ENCODE peak calls at places on chromosomes 13 and 19, in nine cellular contexts. W is AG04450, K is fibroblast of pulmonary artery, O is keratinocyte, N is mammary epithelial cell, A is kidney epithelial cell, H is fibroblast of villous mesenchyme, R is NB4, X is cardiac fibroblast. G is an unnamed sample.

GRCh38 chr19:49408816-49409440 is 14.3 kb downstream of the PTH2 start:
- DNase-seq in O (no peak), A (peak), N (no peak), K (no peak), W (no peak), X (no peak), H (no peak), R (peak), G (no peak)

GRCh38 chr13:66994097-66994496 is 236.0 kb downstream of the PCDH9 start:
- DNase-seq in N (peak), W (no peak), X (peak), H (peak), K (peak), R (no peak), O (no peak), A (peak), G (peak)

GRCh38 chr13:78102121-78102677 is 183.6 kb upstream of the EDNRB start:
- DNase-seq in X (peak), O (peak), A (no peak), H (peak), R (peak), N (peak), K (peak), W (no peak), G (no peak)

GRCh38 chr19:15810335-15810734 is 5.1 kb downstream of the OR10H1 start:
- DNase-seq in O (no peak), K (no peak), N (peak), W (no peak), R (peak), X (no peak), A (no peak), H (no peak), G (no peak)

GRCh38 chr19:6372594-6373095 is at the start of gene ALKBH7:
- DNase-seq in O (peak), N (peak), A (peak), R (peak), H (peak), W (peak), X (peak), K (peak), G (peak)

GRCh38 chr19:7973883-7974282 is 30.4 kb upstream of the TIMM44 start:
- DNase-seq in R (no peak), X (no peak), W (no peak), N (no peak), H (no peak), A (no peak), K (no peak), O (no peak), G (no peak)

GRCh38 chr13:21348771-21349170 is 110.3 kb downstream of the ZDHHC20 start:
- DNase-seq in H (peak), R (peak), W (no peak), O (no peak), X (peak), N (no peak), K (peak), A (no peak), G (no peak)

GRCh38 chr13:51818771-51819511 is 15.0 kb upstream of the DHRS12 start:
- DNase-seq in X (peak), A (no peak), N (peak), W (peak), K (peak), H (no peak), R (no peak), O (no peak), G (no peak)

GRCh38 chr19:50492303-50493052 is 15.8 kb upstream of the GARIN5A start:
- DNase-seq in H (no peak), W (no peak), X (no peak), N (no peak), R (peak), K (no peak), O (no peak), A (no peak), G (no peak)

GRCh38 chr13:40161008-40161694 is 505.3 kb downstream of the FOXO1 start:
- DNase-seq in N (no peak), W (no peak), R (peak), H (no peak), X (no peak), K (no peak), O (no peak), A (no peak), G (no peak)

GRCh38 chr19:42173695-42174094 is 41.4 kb upstream of the POU2F2 start:
- DNase-seq in A (no peak), R (no peak), H (no peak), W (no peak), K (no peak), X (no peak), N (no peak), O (no peak), G (no peak)

GRCh38 chr13:76792680-76793334 is 93.4 kb downstream of the KCTD12 start:
- DNase-seq in H (peak), O (no peak), K (peak), N (peak), A (no peak), W (no peak), R (no peak), X (peak), G (no peak)

GRCh38 chr19:53076984-53077383 is 26.2 kb downstream of the ZNF160 start:
- DNase-seq in N (no peak), K (peak), A (no peak), H (peak), X (peak), W (no peak), O (no peak), R (peak), G (no peak)

GRCh38 chr19:8017808-8018207 is 12.4 kb upstream of the ELAVL1 start:
- DNase-seq in N (no peak), R (peak), A (no peak), O (no peak), W (no peak), H (no peak), X (no peak), K (no peak), G (no peak)

GRCh38 chr13:27006519-27007161 is 165.0 kb downstream of the USP12 start:
- DNase-seq in O (no peak), H (peak), A (no peak), K (peak), W (no peak), X (peak), R (peak), N (peak), G (no peak)

GRCh38 chr19:49333426-49334288 is 1.5 kb upstream of the CD37 start:
- DNase-seq in K (no peak), A (no peak), O (no peak), R (peak), W (no peak), N (no peak), X (no peak), H (peak), G (no peak)

GRCh38 chr13:80168089-80168850 is 172.7 kb downstream of the SPRY2 start:
- DNase-seq in N (peak), K (peak), A (no peak), R (peak), X (peak), H (peak), O (no peak), W (no peak), G (no peak)

GRCh38 chr19:46841458-46842083 is 9.1 kb downstream of the AP2S1 start:
- DNase-seq in X (peak), W (no peak), R (no peak), O (no peak), N (peak), H (peak), K (peak), A (no peak), G (no peak)

DNA sequence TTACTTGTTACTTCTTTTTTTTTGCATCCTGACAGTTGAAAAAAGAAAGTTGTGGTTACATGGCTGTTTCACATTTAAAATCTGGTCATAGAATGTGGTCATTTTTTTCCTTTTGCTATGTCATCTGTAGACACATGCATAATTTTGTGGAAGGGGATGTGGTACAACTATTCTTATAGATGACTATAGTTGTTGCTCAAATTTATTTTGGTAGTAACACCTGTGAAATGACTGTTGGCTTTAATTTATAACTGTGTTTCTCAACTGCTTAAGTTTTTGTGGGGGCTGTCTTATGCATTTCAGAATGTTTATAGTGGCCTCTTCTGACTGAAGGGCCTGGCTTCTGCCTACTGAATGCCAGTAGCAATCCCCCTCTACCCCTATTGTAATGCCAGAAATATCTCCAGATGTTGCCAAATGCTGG is 130.5 kb downstream of the PAN3 start:
- DNase-seq in K (no peak), N (no peak), O (no peak), H (no peak), W (no peak), R (peak), X (no peak), A (no peak), G (no peak)
- TF ChIP-seq CTCF in K (no peak), N (no peak), O (no peak), H (no peak), W (no peak), R (no peak), X (no peak), A (no peak), G (no peak)

GRCh38 chr19:18502633-18503294 is 19.1 kb downstream of the ELL start:
- DNase-seq in H (no peak), N (no peak), X (no peak), K (no peak), A (no peak), W (no peak), O (no peak), R (peak), G (no peak)

GRCh38 chr19:18504886-18505610 is 16.8 kb downstream of the ELL start:
- DNase-seq in K (no peak), O (no peak), W (no peak), H (no peak), R (no peak), X (no peak), A (no peak), N (peak), G (no peak)

GRCh38 chr19:18503971-18504885 is 17.6 kb downstream of the ELL start:
- DNase-seq in X (no peak), W (no peak), K (no peak), N (no peak), A (peak), R (no peak), H (no peak), O (no peak), G (no peak)

GRCh38 chr19:18502236-18502632 is 19.6 kb downstream of the ELL start:
- DNase-seq in N (no peak), R (no peak), K (no peak), X (no peak), H (no peak), O (no peak), A (no peak), W (no peak), G (no peak)

GRCh38 chr19:18503337-18503970 is 18.4 kb downstream of the ELL start:
- DNase-seq in K (no peak), A (no peak), O (no peak), W (no peak), X (no peak), H (peak), N (no peak), R (no peak), G (no peak)
- H3K4me3 ChIP-seq in K (no peak), A (no peak), O (no peak), W (no peak), X (no peak), H (no peak), N (no peak), R (no peak), G (no peak)

GRCh38 chr13:109273326-109273751 is 513.0 kb downstream of the IRS2 start:
- DNase-seq in A (no peak), K (peak), H (peak), N (peak), O (no peak), W (no peak), X (peak), R (no peak), G (no peak)

GRCh38 chr13:109275390-109275789 is 511.0 kb downstream of the IRS2 start:
- DNase-seq in K (no peak), W (no peak), O (no peak), A (no peak), R (no peak), N (no peak), H (no peak), X (no peak), G (no peak)

GRCh38 chr13:109274188-109274821 is 512.1 kb downstream of the IRS2 start:
- DNase-seq in A (no peak), K (peak), W (peak), O (no peak), R (no peak), X (peak), H (peak), N (peak), G (peak)

GRCh38 chr13:109276261-109276660 is 510.1 kb downstream of the IRS2 start:
- DNase-seq in H (no peak), X (no peak), K (no peak), W (no peak), N (no peak), R (no peak), O (no peak), A (no peak), G (no peak)

DNA sequence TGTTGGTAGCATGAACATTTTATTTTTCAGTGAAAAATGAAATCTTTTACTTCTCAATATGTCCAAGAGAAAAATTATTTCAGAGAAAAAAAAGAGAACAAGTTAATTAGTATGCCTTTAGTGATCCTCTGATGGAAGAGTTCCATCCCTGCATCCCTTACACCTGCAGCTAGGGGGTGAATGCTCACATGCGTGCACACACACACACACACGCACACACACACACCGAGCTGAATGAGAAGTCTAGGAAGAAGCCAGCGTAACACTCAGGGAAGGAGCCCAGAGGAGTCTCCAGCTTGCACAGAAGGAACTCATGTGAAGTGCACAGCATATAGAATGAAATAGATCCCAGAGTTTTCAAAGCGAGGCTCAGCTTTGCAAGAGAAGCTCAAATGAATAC is 510.5 kb downstream of the IRS2 start:
- DNase-seq in X (no peak), H (peak), N (peak), W (no peak), K (no peak), A (no peak), R (peak), O (no peak), G (no peak)
- TF ChIP-seq CTCF in X (peak), H (peak), N (peak), W (peak), K (peak), A (peak), R (peak), O (peak), G (no peak)

GRCh38 chr13:90760639-90761038 is 586.8 kb upstream of the MIR17HG start:
- DNase-seq in W (no peak), A (no peak), N (peak), R (no peak), H (no peak), X (no peak), O (no peak), K (no peak), G (no peak)
- H3K4me3 ChIP-seq in W (no peak), A (no peak), N (no peak), R (no peak), H (no peak), X (no peak), O (no peak), K (no peak), G (no peak)

DNA sequence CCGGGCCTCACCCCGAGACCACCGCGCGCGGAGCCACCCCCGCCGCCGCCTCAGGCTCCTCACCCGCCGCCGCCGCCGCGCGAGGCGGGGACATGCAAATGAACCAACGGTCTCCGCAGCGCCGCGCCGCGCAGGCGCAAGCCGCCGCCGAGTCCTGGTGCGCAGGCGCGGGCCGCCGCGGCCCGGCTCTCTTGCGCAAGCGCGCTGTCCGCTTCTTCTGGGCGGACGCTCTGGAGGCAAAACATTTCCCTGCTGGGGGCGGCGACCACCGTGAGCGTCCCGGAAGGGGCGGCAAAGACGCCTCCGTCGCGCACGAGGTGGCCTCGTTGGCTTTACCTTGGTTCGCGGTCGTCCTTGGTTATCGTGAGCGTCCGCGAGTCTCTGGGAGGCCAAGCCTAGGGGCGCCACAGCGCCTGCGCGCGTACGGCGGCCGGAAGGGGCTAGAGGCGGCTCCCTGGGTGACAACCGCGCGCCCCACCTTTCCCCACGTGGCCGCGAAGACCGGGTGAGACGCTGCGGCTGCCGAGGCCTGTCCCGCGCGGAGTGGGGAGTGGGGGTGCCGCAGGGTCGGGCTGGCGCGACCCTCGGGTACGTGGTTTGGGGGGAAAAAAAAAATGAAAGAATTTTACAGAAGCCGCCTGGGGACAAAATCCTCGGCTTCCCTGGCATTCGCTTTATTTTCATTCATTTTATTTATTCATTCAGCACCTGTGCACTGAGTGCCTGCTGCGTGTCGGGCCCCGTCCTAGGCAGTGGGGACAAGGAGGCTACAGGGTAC is at the start of the genes ARMC6 and SUGP2:
- DNase-seq in R (peak), A (no peak), W (peak), K (peak), O (peak), H (peak), N (peak), X (peak), G (no peak)
- TF ChIP-seq CTCF in R (no peak), A (no peak), W (no peak), K (no peak), O (no peak), H (no peak), N (no peak), X (no peak), G (no peak)

G was measured in epithelial cell of proximal tubule.